ENCODE peak calls at places on chromosomes 2 and 18, in seven cellular contexts. H, L, T, Y, G, Z and A are unnamed samples.
A peak's percentile ranks its signal among the peaks of the same experiment; 100 is the strongest.

GRCh38 chr2:46865181-46865970 is 50.2 kb downstream of the MCFD2 start:
- DNase-seq in H (no peak), L (no peak), T (no peak), Y (no peak), G (no peak), Z (no peak), A (no peak)

GRCh38 chr2:178473931-178474330 is 4.5 kb downstream of the FKBP7 start:
- DNase-seq in H (no peak), L (peak; percentile 15), T (no peak), Y (no peak), G (no peak), Z (no peak), A (no peak)

GRCh38 chr2:238339814-238340213 is 19.5 kb downstream of the TRAF3IP1 start:
- DNase-seq in H (no peak), L (no peak), T (no peak), Y (no peak), G (no peak), Z (no peak), A (no peak)

GRCh38 chr2:181517685-181518301 is 60.6 kb downstream of the ITGA4 start:
- DNase-seq in H (no peak), L (no peak), T (no peak), Y (no peak), G (peak; percentile 1), Z (peak; percentile 1), A (no peak)

GRCh38 chr2:61887684-61888303 is 662 bp downstream of the CCT4 start:
- DNase-seq in H (no peak), L (peak; percentile 18), T (no peak), Y (no peak), G (no peak), Z (no peak), A (no peak)

GRCh38 chr2:238518127-238518827 is 91.5 kb downstream of the ASB1 start:
- DNase-seq in H (no peak), L (no peak), T (no peak), Y (no peak), G (no peak), Z (no peak), A (no peak)

GRCh38 chr2:54629914-54630609 is 93.4 kb upstream of the EML6 start:
- DNase-seq in H (no peak), L (no peak), T (no peak), Y (no peak), G (no peak), Z (no peak), A (no peak)

GRCh38 chr2:2149379-2149778 is 181.7 kb downstream of the MYT1L start:
- DNase-seq in H (no peak), L (no peak), T (no peak), Y (no peak), G (no peak), Z (no peak), A (no peak)

GRCh38 chr2:234488913-234489451 is 7.9 kb downstream of the ARL4C start:
- DNase-seq in H (no peak), L (no peak), T (peak; percentile 78), Y (no peak), G (no peak), Z (peak; percentile 77), A (no peak)

GRCh38 chr2:30288576-30288975 is 57.2 kb downstream of the LBH start:
- DNase-seq in H (no peak), L (no peak), T (no peak), Y (no peak), G (no peak), Z (no peak), A (no peak)

GRCh38 chr2:217954051-217954450 is 48.7 kb downstream of the TNS1 start:
- DNase-seq in H (no peak), L (no peak), T (no peak), Y (no peak), G (no peak), Z (no peak), A (no peak)

GRCh38 chr18:8610442-8610801 is 1.2 kb downstream of the RAB12 start:
- DNase-seq in H (no peak), L (peak; percentile 13), T (no peak), Y (no peak), G (no peak), Z (peak; percentile 13), A (no peak)

GRCh38 chr2:236107536-236107935 is 60.6 kb downstream of the GBX2 start:
- DNase-seq in H (no peak), L (no peak), T (no peak), Y (no peak), G (no peak), Z (no peak), A (no peak)

GRCh38 chr2:160039166-160039903 is 23.1 kb downstream of the PLA2R1 start:
- DNase-seq in H (no peak), L (peak; percentile 87), T (no peak), Y (no peak), G (no peak), Z (no peak), A (no peak)

GRCh38 chr2:177393381-177393780 is 808 bp downstream of the AGPS start:
- DNase-seq in H (no peak), L (no peak), T (no peak), Y (no peak), G (no peak), Z (no peak), A (no peak)

GRCh38 chr18:45106331-45106774 is 425.7 kb downstream of the SETBP1 start:
- DNase-seq in H (no peak), L (no peak), T (no peak), Y (no peak), G (no peak), Z (no peak), A (peak; percentile 17)